ENCODE peak calls at places on chromosomes 4 and X, in five cellular contexts. G, T, D, C and Z are unnamed samples. For H3K4me1, the result is how much of the 10 kb centered on the place peaks cover.

GRCh38 chr4:107780665-107781064 is 44.1 kb upstream of the SGMS2 start:
- DNase-seq in G (no peak), T (peak), D (no peak), C (no peak), Z (no peak)

GRCh38 chr4:121648518-121648917 is 48.3 kb downstream of the ANXA5 start:
- DNase-seq in G (no peak), T (no peak), D (no peak), C (no peak), Z (no peak)

GRCh38 chr4:152535236-152535902 is 523 bp downstream of the FBXW7 start:
- DNase-seq in G (no peak), T (peak), D (peak), C (peak), Z (peak)

GRCh38 chrX:133897593-133898163 is 87.7 kb downstream of the GPC3 start:
- DNase-seq in G (no peak), T (no peak), D (no peak), C (no peak), Z (no peak)

GRCh38 chrX:70087857-70088256 is 25.6 kb downstream of the OTUD6A start:
- DNase-seq in G (peak), T (no peak), D (no peak), C (no peak), Z (no peak)

GRCh38 chrX:7926501-7926900 is 712 bp downstream of the PNPLA4 start:
- DNase-seq in G (no peak), T (no peak), D (no peak), C (no peak), Z (no peak)

GRCh38 chr4:73922766-73923630 is 53.8 kb downstream of the CXCL1 start:
- DNase-seq in G (no peak), T (no peak), D (no peak), C (no peak), Z (no peak)

GRCh38 chrX:48776818-48777439 is 9.5 kb upstream of the GATA1 start:
- DNase-seq in G (no peak), T (no peak), D (no peak), C (no peak), Z (no peak)

GRCh38 chr4:172553216-172553615 is 615.4 kb upstream of the GALNT7 start:
- DNase-seq in G (no peak), T (no peak), D (no peak), C (no peak), Z (no peak)

GRCh38 chr4:98446499-98447375 is 185.6 kb downstream of the RAP1GDS1 start:
- DNase-seq in G (peak), T (peak), D (peak), C (peak), Z (no peak)

GRCh38 chrX:134006484-134007161 is 21.2 kb upstream of the GPC3 start:
- DNase-seq in G (no peak), T (no peak), D (no peak), C (no peak), Z (no peak)

GRCh38 chr4:67014592-67014991 is 530.7 kb downstream of the CENPC start:
- DNase-seq in G (no peak), T (no peak), D (no peak), C (no peak), Z (no peak)

GRCh38 chr4:94811653-94812052 is 53.9 kb downstream of the BMPR1B start:
- DNase-seq in G (no peak), T (no peak), D (no peak), C (no peak), Z (no peak)

GRCh38 chr4:113531572-113531971 is 230.0 kb downstream of the CAMK2D start:
- DNase-seq in G (no peak), T (no peak), D (no peak), C (no peak), Z (no peak)

GRCh38 chr4:145230726-145231125 is 50.3 kb upstream of the OTUD4 start:
- DNase-seq in G (no peak), T (no peak), D (no peak), C (no peak), Z (no peak)

DNA sequence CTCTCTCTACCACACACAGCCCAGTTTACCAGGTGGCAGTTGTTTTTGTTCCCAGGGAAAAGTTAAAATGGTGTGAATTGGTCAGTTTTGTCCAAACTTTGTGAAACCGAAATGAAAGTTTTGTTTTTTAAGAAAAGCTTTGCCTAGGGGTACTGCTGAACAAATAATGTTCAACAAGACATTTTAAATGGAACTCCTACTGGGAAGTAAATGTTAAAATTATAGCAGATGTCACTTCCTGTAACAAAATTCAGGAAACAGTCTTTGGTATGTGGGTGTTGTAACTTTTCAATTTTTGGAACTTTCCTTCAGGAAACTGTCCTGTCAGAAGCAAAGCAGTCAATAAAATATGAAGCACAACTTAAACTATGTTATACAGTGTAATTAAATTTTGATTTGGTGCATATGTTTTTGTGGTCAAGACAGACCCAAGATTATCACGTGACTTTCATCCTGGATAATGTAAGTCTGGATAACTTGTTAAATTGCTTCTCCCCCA is 79.5 kb downstream of the AFF1 start:
- DNase-seq in G (no peak), T (no peak), D (no peak), C (no peak), Z (no peak)
- H3K4me1 ChIP-seq in G (half or more), T (under half), D (half or more), C (half or more), Z (under half)

DNA sequence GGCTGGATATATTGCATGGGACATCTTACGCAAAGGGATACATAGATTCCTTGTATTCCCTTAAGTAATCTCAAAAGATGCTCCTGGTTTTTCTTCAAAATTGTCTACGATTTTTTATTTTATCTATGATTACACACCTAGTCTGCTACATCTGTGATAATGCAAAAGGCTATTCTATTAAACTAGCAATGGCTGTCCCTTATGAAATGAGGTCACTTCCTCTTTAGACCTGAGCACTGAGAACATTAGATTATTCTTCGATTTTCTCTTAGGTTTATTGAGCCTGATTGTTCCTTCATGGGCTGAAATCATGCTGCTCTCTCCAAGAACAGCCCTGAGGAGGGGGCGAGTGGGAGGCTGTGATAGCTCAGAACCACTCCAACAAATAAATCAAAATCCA is 126.8 kb upstream of the ENPP6 start:
- DNase-seq in G (no peak), T (no peak), D (no peak), C (no peak), Z (no peak)
- H3K4me3 ChIP-seq in G (no peak), T (peak), D (no peak), C (no peak), Z (no peak)

GRCh38 chr4:78652282-78652876 is 100.8 kb downstream of the ANXA3 start:
- DNase-seq in G (no peak), T (no peak), D (no peak), C (no peak), Z (no peak)

GRCh38 chr4:78650106-78651021 is 98.8 kb downstream of the ANXA3 start:
- DNase-seq in G (no peak), T (no peak), D (no peak), C (no peak), Z (no peak)

GRCh38 chr4:78653655-78654054 is 102.1 kb downstream of the ANXA3 start:
- DNase-seq in G (no peak), T (no peak), D (no peak), C (no peak), Z (no peak)

GRCh38 chr4:78648639-78649363 is 97.2 kb downstream of the ANXA3 start:
- DNase-seq in G (no peak), T (no peak), D (no peak), C (no peak), Z (no peak)

GRCh38 chr4:78651250-78651860 is 99.8 kb downstream of the ANXA3 start:
- DNase-seq in G (no peak), T (no peak), D (no peak), C (no peak), Z (no peak)
- H3K4me1 ChIP-seq in G (under half), T (under half), D (under half), C (half or more), Z (under half)

DNA sequence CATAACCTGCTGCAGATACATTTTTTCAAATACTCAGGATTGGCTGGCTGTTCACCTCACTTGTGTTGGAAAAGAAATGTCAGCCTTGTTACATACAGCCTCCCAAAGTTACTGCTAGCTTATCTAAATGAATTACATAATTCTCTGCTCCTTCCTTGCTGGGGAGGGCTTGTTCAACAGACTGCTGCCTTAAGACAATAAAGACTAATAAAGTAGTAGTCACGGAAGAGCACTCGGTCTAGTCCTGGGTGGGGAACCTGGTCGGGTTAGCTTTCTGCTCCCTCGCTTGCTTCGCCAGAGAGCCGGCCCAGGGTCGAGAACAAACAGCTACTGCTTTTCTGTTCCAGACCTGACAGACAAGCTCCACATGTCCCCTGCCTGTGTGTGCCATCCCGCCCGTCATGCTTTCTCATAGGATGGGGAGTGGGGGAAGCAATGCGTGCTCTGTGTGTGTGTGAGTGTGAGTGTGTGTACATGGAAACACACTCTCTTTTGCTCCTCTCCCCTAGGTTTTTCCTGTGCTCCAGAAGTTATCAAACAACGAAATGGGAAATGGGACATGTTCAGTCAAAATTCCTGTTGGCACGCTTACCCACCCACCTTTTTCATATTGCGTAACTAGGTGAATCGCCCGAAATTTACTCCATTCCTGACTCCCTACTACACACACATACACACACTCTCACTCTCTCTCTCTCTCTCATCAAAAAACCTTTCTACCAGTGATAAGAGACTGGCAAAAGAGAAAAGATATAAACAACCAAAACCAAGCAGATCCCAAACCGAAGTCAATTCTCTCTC is 1.4 kb downstream of the NPY1R start:
- DNase-seq in G (no peak), T (no peak), D (no peak), C (no peak), Z (peak)
- H3K4me3 ChIP-seq in G (peak), T (no peak), D (no peak), C (peak), Z (peak)

DNA sequence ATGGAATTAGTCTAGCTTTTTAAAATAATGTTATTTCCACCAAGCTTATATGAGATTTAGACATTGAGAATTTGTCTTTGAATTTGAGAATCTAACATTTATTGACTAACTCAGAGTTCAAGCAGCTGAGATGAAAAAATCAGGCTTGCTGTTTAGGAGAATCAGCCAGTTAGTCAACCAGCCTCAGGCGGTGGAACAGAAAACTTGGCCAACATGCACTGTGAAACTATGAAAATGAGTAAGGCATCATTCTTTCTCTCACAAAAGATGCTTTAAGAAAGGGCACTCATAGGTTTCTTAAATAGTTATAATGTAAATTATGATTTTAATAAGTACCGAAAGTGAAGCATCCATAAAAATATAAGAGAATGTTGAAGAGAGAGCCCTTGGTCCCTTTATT is 84.2 kb downstream of the NFKB1 start:
- DNase-seq in G (no peak), T (peak), D (no peak), C (no peak), Z (no peak)
- H3K4me1 ChIP-seq in G (under half), T (under half), D (under half), C (under half), Z (under half)